ENCODE peak calls at places on chromosomes 3 and 15, in nine cellular contexts. S is psoas muscle, U is pancreas, J is mesendoderm, A is stomach, D is lower lobe of right lung, K is right atrium auricular region, F is MM.1S, T is neural progenitor cell. I is an unnamed sample.

GRCh38 chr3:186880392-186880791 is 37.9 kb downstream of the ADIPOQ start:
- DNase-seq in S (no peak), U (no peak), J (no peak), A (no peak), D (no peak), K (no peak), F (no peak), T (no peak), I (no peak)

GRCh38 chr3:72890166-72890925 is 2.5 kb downstream of the GXYLT2 start:
- DNase-seq in S (no peak), U (no peak), J (no peak), A (no peak), D (no peak), K (no peak), F (no peak), T (no peak), I (no peak)

GRCh38 chr3:187006884-187007630 is 76.7 kb downstream of the ST6GAL1 start:
- DNase-seq in S (no peak), U (no peak), J (no peak), A (no peak), D (no peak), K (no peak), F (no peak), T (no peak), I (no peak)

GRCh38 chr15:95290376-95290973 is 1040.0 kb upstream of the NR2F2 start:
- DNase-seq in S (no peak), U (no peak), J (no peak), A (no peak), D (no peak), K (no peak), F (no peak), T (peak; percentile 16), I (no peak)

GRCh38 chr15:90232941-90233700 is 620 bp downstream of the CIB1 start:
- DNase-seq in S (peak; percentile 66), U (peak; percentile 85), J (peak; percentile 89), A (peak; percentile 74), D (peak; percentile 80), K (peak; percentile 75), F (peak; percentile 76), T (peak; percentile 72), I (peak; percentile 84)

GRCh38 chr15:68424754-68425390 is 7.1 kb downstream of the ITGA11 start:
- DNase-seq in S (no peak), U (no peak), J (no peak), A (no peak), D (no peak), K (no peak), F (no peak), T (no peak), I (no peak)

GRCh38 chr15:80711886-80712285 is 16.8 kb downstream of the ABHD17C start:
- DNase-seq in S (no peak), U (no peak), J (no peak), A (no peak), D (no peak), K (no peak), F (no peak), T (no peak), I (no peak)

GRCh38 chr3:141094851-141095545 is 43.9 kb downstream of the SPSB4 start:
- DNase-seq in S (peak; percentile 81), U (peak; percentile 63), J (no peak), A (no peak), D (no peak), K (peak; percentile 87), F (no peak), T (peak; percentile 83), I (peak; percentile 93)

GRCh38 chr3:34229871-34230270 is 431.4 kb downstream of the PDCD6IP start:
- DNase-seq in S (no peak), U (no peak), J (no peak), A (no peak), D (no peak), K (no peak), F (no peak), T (no peak), I (no peak)

DNA sequence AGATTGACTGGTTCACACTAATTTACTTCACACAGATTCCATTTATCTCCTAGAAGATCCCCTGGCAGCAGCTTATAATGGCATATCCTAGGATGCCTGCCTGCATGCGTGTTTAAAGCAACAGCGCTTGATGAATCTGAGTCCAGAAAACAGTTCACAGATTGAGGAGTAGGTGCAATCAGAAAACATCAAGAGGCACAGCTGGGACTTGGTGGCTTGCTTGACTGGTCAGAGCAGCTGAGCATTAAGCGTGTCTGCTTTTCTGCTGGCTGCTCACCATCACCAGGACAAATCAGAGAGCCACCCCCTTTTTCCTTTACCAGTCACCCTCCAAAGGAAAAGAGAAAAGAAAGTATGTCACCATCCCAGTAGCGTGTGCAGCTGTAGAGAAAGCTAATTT is 223.6 kb downstream of the WDR72 start:
- DNase-seq in S (no peak), U (no peak), J (no peak), A (no peak), D (no peak), K (no peak), F (no peak), T (no peak), I (no peak)
- H3K4me3 ChIP-seq in S (no peak overlapping the region), U (no peak overlapping the region), J (no peak overlapping the region), A (no peak overlapping the region), D (no peak overlapping the region), K (no peak overlapping the region), F (no peak overlapping the region), T (no peak overlapping the region), I (no peak overlapping the region)

GRCh38 chr15:49901867-49902775 is 216.9 kb downstream of the ATP8B4 start:
- DNase-seq in S (no peak), U (no peak), J (no peak), A (no peak), D (no peak), K (no peak), F (peak; percentile 11), T (no peak), I (no peak)
- H3K27ac ChIP-seq in S (peak overlapping the region; percentile 65), U (peak overlapping the region; percentile 29), J (no peak overlapping the region), A (peak overlapping the region; percentile 36), D (peak overlapping the region; percentile 50), K (peak overlapping the region; percentile 47), F (no peak overlapping the region), T (no peak overlapping the region), I (peak overlapping the region; percentile 69)

GRCh38 chr3:130926504-130926903 is 32.6 kb downstream of the ATP2C1 start:
- DNase-seq in S (no peak), U (no peak), J (peak; percentile 18), A (no peak), D (no peak), K (no peak), F (no peak), T (no peak), I (no peak)
- H3K4me3 ChIP-seq in S (no peak overlapping the region), U (no peak overlapping the region), J (no peak overlapping the region), A (no peak overlapping the region), D (no peak overlapping the region), K (no peak overlapping the region), F (no peak overlapping the region), T (no peak overlapping the region), I (no peak overlapping the region)

GRCh38 chr3:12370758-12371157 is 81.9 kb downstream of the PPARG start:
- DNase-seq in S (no peak), U (no peak), J (peak; percentile 47), A (no peak), D (no peak), K (no peak), F (no peak), T (peak; percentile 24), I (no peak)
- H3K27ac ChIP-seq in S (no peak overlapping the region), U (no peak overlapping the region), J (no peak overlapping the region), A (no peak overlapping the region), D (no peak overlapping the region), K (no peak overlapping the region), F (no peak overlapping the region), T (no peak overlapping the region), I (no peak overlapping the region)

DNA sequence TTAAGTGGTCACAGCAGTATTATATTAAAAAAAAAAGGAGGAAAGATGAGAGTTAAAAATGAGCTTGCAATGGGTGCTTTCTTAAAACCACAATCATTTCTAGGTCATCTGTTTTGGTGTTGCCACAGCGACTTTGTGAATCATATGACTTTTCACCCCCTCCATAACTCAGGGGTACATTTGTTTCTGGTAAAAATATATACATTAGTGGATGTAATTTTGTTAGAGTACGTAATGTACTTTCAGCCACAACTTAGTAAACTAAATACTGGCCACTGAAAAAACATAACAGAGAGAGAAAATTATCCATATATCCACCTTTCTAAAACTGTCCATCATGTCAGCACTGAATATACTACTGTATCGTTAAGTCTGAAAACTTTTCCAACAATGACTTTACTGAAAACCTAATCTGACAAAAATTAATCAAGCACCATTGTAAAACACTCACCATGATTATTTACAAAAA is 3.4 kb downstream of the ANKRD28 start:
- DNase-seq in S (no peak), U (no peak), J (no peak), A (no peak), D (no peak), K (no peak), F (peak; percentile 42), T (no peak), I (no peak)
- H3K4me3 ChIP-seq in S (peak overlapping the region; percentile 65), U (no peak overlapping the region), J (no peak overlapping the region), A (peak overlapping the region; percentile 43), D (peak overlapping the region; percentile 48), K (no peak overlapping the region), F (peak overlapping the region; percentile 75), T (no peak overlapping the region), I (no peak overlapping the region)

DNA sequence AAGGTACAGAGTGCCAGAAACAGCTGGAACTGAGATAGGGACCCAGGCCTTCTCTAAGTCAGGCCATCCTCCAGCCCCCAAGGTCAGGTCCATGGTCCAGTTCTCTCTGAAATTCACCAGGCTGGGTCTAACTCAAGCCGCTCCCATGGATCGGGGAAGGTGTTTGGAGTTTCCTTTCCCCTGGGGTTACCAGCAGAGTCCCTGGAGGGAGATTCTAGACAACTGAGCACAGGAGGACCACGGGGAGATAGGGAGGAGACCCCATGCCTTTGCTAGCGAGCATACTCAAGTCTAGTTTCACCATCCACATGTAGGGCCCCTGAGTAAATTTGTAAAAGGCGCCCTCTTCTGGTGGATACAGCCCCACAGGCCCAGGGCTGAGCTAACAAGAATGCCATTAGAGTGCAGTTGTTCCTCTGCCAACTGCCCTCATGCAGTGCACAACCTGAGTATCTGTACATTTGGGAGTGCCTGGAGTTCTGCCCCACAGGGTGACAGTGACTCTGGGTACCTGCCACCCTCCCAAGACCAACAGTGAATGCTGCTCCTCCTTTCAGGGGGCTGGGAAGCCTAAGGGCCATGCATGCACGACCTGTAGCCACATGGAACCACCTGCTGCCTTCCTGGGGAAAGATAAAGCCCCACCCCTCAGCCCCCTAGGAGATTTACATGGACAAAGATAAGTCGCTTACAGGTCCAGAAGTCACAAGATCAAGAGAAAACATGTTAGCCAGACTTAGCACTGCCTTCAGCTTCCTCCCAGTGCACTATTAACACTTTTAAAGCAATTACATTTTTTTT is 89.0 kb downstream of the IQSEC1 start:
- DNase-seq in S (peak; percentile 70), U (peak; percentile 67), J (peak; percentile 84), A (peak; percentile 83), D (no peak), K (no peak), F (peak; percentile 35), T (peak; percentile 76), I (peak; percentile 82)
- H3K27ac ChIP-seq in S (peak overlapping the region; percentile 36), U (no peak overlapping the region), J (no peak overlapping the region), A (no peak overlapping the region), D (no peak overlapping the region), K (peak overlapping the region; percentile 72), F (no peak overlapping the region), T (no peak overlapping the region), I (no peak overlapping the region)

GRCh38 chr3:104291437-104291851 is 1075.3 kb upstream of the ALCAM start:
- DNase-seq in S (no peak), U (no peak), J (no peak), A (no peak), D (no peak), K (no peak), F (peak; percentile 52), T (peak; percentile 3), I (no peak)
- H3K4me3 ChIP-seq in S (no peak overlapping the region), U (peak overlapping the region; percentile 0), J (no peak overlapping the region), A (no peak overlapping the region), D (peak overlapping the region; percentile 18), K (no peak overlapping the region), F (peak overlapping the region; percentile 32), T (no peak overlapping the region), I (peak overlapping the region; percentile 59)